ENCODE peak calls at places on chromosomes 6 and 20, in nine cellular contexts. One of them, this sample, is unnamed.

GRCh38 chr6:87702589-87702945 is 534 bp upstream of the AKIRIN2 start:
- DNase-seq in left cardiac atrium: no peak
- DNase-seq in COR-L47: no peak
- DNase-seq in foreskin fibroblast: peak; percentile 68
- DNase-seq in hippocampal formation: no peak
- DNase-seq in CD8-positive, alpha-beta T cell: no peak
- DNase-seq in T-helper 9 cell: no peak
- DNase-seq in NCI-H1048: no peak
- DNase-seq in activated CD4-positive, alpha-beta T cell treated with anti-CD3 and anti-CD28 coated beads for 4 hours: no peak
- DNase-seq in this sample: no peak

GRCh38 chr20:50724112-50724724 is 7.2 kb upstream of the PARD6B start:
- DNase-seq in T-helper 9 cell: no peak
- DNase-seq in foreskin fibroblast: no peak
- DNase-seq in activated CD4-positive, alpha-beta T cell treated with anti-CD3 and anti-CD28 coated beads for 4 hours: no peak
- DNase-seq in COR-L47: no peak
- DNase-seq in left cardiac atrium: no peak
- DNase-seq in CD8-positive, alpha-beta T cell: no peak
- DNase-seq in hippocampal formation: no peak
- DNase-seq in NCI-H1048: no peak
- DNase-seq in this sample: no peak

GRCh38 chr6:141829566-141829965 is 303.2 kb upstream of the GJE1 start:
- DNase-seq in hippocampal formation: no peak
- DNase-seq in left cardiac atrium: no peak
- DNase-seq in COR-L47: no peak
- DNase-seq in foreskin fibroblast: no peak
- DNase-seq in CD8-positive, alpha-beta T cell: no peak
- DNase-seq in NCI-H1048: no peak
- DNase-seq in T-helper 9 cell: no peak
- DNase-seq in activated CD4-positive, alpha-beta T cell treated with anti-CD3 and anti-CD28 coated beads for 4 hours: no peak
- DNase-seq in this sample: no peak

GRCh38 chr6:158972241-158973233 is 27.5 kb downstream of the RSPH3 start:
- DNase-seq in T-helper 9 cell: no peak
- DNase-seq in activated CD4-positive, alpha-beta T cell treated with anti-CD3 and anti-CD28 coated beads for 4 hours: no peak
- DNase-seq in NCI-H1048: peak; percentile 33
- DNase-seq in COR-L47: peak; percentile 10
- DNase-seq in foreskin fibroblast: peak; percentile 69
- DNase-seq in left cardiac atrium: no peak
- DNase-seq in hippocampal formation: peak; percentile 41
- DNase-seq in CD8-positive, alpha-beta T cell: no peak
- DNase-seq in this sample: no peak

GRCh38 chr6:167671977-167672687 is 154.6 kb upstream of the AFDN start:
- DNase-seq in hippocampal formation: no peak
- DNase-seq in activated CD4-positive, alpha-beta T cell treated with anti-CD3 and anti-CD28 coated beads for 4 hours: no peak
- DNase-seq in COR-L47: no peak
- DNase-seq in T-helper 9 cell: no peak
- DNase-seq in CD8-positive, alpha-beta T cell: no peak
- DNase-seq in foreskin fibroblast: no peak
- DNase-seq in NCI-H1048: no peak
- DNase-seq in left cardiac atrium: no peak
- DNase-seq in this sample: no peak

GRCh38 chr6:169252805-169253189 is 849 bp downstream of the THBS2 start:
- DNase-seq in left cardiac atrium: no peak
- DNase-seq in CD8-positive, alpha-beta T cell: no peak
- DNase-seq in COR-L47: peak; percentile 32
- DNase-seq in foreskin fibroblast: peak; percentile 58
- DNase-seq in hippocampal formation: peak; percentile 52
- DNase-seq in NCI-H1048: peak; percentile 45
- DNase-seq in T-helper 9 cell: no peak
- DNase-seq in activated CD4-positive, alpha-beta T cell treated with anti-CD3 and anti-CD28 coated beads for 4 hours: no peak
- DNase-seq in this sample: no peak

GRCh38 chr6:87722831-87723726 is 21.0 kb upstream of the AKIRIN2 start:
- DNase-seq in T-helper 9 cell: no peak
- DNase-seq in activated CD4-positive, alpha-beta T cell treated with anti-CD3 and anti-CD28 coated beads for 4 hours: no peak
- DNase-seq in left cardiac atrium: peak; percentile 60
- DNase-seq in NCI-H1048: no peak
- DNase-seq in foreskin fibroblast: peak; percentile 97
- DNase-seq in hippocampal formation: peak; percentile 94
- DNase-seq in COR-L47: no peak
- DNase-seq in CD8-positive, alpha-beta T cell: no peak
- DNase-seq in this sample: no peak

GRCh38 chr20:62918137-62918536 is 8.2 kb downstream of the DIDO1 start:
- DNase-seq in hippocampal formation: no peak
- DNase-seq in CD8-positive, alpha-beta T cell: no peak
- DNase-seq in left cardiac atrium: no peak
- DNase-seq in COR-L47: no peak
- DNase-seq in foreskin fibroblast: no peak
- DNase-seq in activated CD4-positive, alpha-beta T cell treated with anti-CD3 and anti-CD28 coated beads for 4 hours: no peak
- DNase-seq in T-helper 9 cell: no peak
- DNase-seq in NCI-H1048: no peak
- DNase-seq in this sample: peak; percentile 20

GRCh38 chr20:60857708-60858107 is 394.4 kb upstream of the CDH4 start:
- DNase-seq in CD8-positive, alpha-beta T cell: no peak
- DNase-seq in left cardiac atrium: no peak
- DNase-seq in T-helper 9 cell: no peak
- DNase-seq in COR-L47: no peak
- DNase-seq in hippocampal formation: no peak
- DNase-seq in foreskin fibroblast: peak; percentile 11
- DNase-seq in activated CD4-positive, alpha-beta T cell treated with anti-CD3 and anti-CD28 coated beads for 4 hours: no peak
- DNase-seq in NCI-H1048: no peak
- DNase-seq in this sample: no peak

GRCh38 chr20:19456600-19457390 is 244.4 kb downstream of the SLC24A3 start:
- DNase-seq in foreskin fibroblast: peak; percentile 21
- DNase-seq in CD8-positive, alpha-beta T cell: no peak
- DNase-seq in NCI-H1048: no peak
- DNase-seq in activated CD4-positive, alpha-beta T cell treated with anti-CD3 and anti-CD28 coated beads for 4 hours: no peak
- DNase-seq in left cardiac atrium: no peak
- DNase-seq in hippocampal formation: no peak
- DNase-seq in COR-L47: no peak
- DNase-seq in T-helper 9 cell: no peak
- DNase-seq in this sample: no peak

GRCh38 chr6:123529058-123529457 is 107.7 kb downstream of the TRDN start:
- DNase-seq in foreskin fibroblast: no peak
- DNase-seq in T-helper 9 cell: no peak
- DNase-seq in hippocampal formation: no peak
- DNase-seq in activated CD4-positive, alpha-beta T cell treated with anti-CD3 and anti-CD28 coated beads for 4 hours: no peak
- DNase-seq in CD8-positive, alpha-beta T cell: no peak
- DNase-seq in NCI-H1048: no peak
- DNase-seq in left cardiac atrium: no peak
- DNase-seq in COR-L47: no peak
- DNase-seq in this sample: no peak

GRCh38 chr6:124480021-124480430 is 482.2 kb upstream of the RNF217 start:
- DNase-seq in foreskin fibroblast: peak; percentile 2
- DNase-seq in T-helper 9 cell: no peak
- DNase-seq in hippocampal formation: no peak
- DNase-seq in NCI-H1048: no peak
- DNase-seq in CD8-positive, alpha-beta T cell: no peak
- DNase-seq in left cardiac atrium: no peak
- DNase-seq in COR-L47: no peak
- DNase-seq in activated CD4-positive, alpha-beta T cell treated with anti-CD3 and anti-CD28 coated beads for 4 hours: no peak
- DNase-seq in this sample: no peak

GRCh38 chr20:43138061-43138860 is 51.4 kb downstream of the PTPRT start:
- DNase-seq in NCI-H1048: no peak
- DNase-seq in left cardiac atrium: peak; percentile 38
- DNase-seq in COR-L47: no peak
- DNase-seq in activated CD4-positive, alpha-beta T cell treated with anti-CD3 and anti-CD28 coated beads for 4 hours: no peak
- DNase-seq in T-helper 9 cell: no peak
- DNase-seq in foreskin fibroblast: no peak
- DNase-seq in hippocampal formation: no peak
- DNase-seq in CD8-positive, alpha-beta T cell: no peak
- DNase-seq in this sample: no peak

GRCh38 chr20:8858181-8858794 is 210.6 kb upstream of the PLCB4 start:
- DNase-seq in activated CD4-positive, alpha-beta T cell treated with anti-CD3 and anti-CD28 coated beads for 4 hours: no peak
- DNase-seq in hippocampal formation: no peak
- DNase-seq in NCI-H1048: no peak
- DNase-seq in COR-L47: no peak
- DNase-seq in CD8-positive, alpha-beta T cell: no peak
- DNase-seq in foreskin fibroblast: peak; percentile 16
- DNase-seq in T-helper 9 cell: no peak
- DNase-seq in left cardiac atrium: no peak
- DNase-seq in this sample: no peak

GRCh38 chr20:63394069-63394468 is 32.9 kb upstream of the CHRNA4 start:
- DNase-seq in hippocampal formation: no peak
- DNase-seq in left cardiac atrium: no peak
- DNase-seq in activated CD4-positive, alpha-beta T cell treated with anti-CD3 and anti-CD28 coated beads for 4 hours: no peak
- DNase-seq in foreskin fibroblast: peak; percentile 24
- DNase-seq in NCI-H1048: peak; percentile 9
- DNase-seq in T-helper 9 cell: no peak
- DNase-seq in COR-L47: no peak
- DNase-seq in CD8-positive, alpha-beta T cell: no peak
- DNase-seq in this sample: no peak

GRCh38 chr20:19944772-19945459 is 72.2 kb upstream of the NAA20 start:
- DNase-seq in activated CD4-positive, alpha-beta T cell treated with anti-CD3 and anti-CD28 coated beads for 4 hours: no peak
- DNase-seq in T-helper 9 cell: no peak
- DNase-seq in NCI-H1048: no peak
- DNase-seq in foreskin fibroblast: peak; percentile 32
- DNase-seq in COR-L47: no peak
- DNase-seq in hippocampal formation: no peak
- DNase-seq in CD8-positive, alpha-beta T cell: no peak
- DNase-seq in left cardiac atrium: no peak
- DNase-seq in this sample: no peak

GRCh38 chr6:136405410-136406029 is 115.9 kb upstream of the BCLAF1 start:
- DNase-seq in T-helper 9 cell: no peak
- DNase-seq in hippocampal formation: no peak
- DNase-seq in CD8-positive, alpha-beta T cell: no peak
- DNase-seq in activated CD4-positive, alpha-beta T cell treated with anti-CD3 and anti-CD28 coated beads for 4 hours: no peak
- DNase-seq in NCI-H1048: no peak
- DNase-seq in foreskin fibroblast: peak; percentile 40
- DNase-seq in COR-L47: no peak
- DNase-seq in left cardiac atrium: no peak
- DNase-seq in this sample: no peak

GRCh38 chr20:329851-330232 is 4.5 kb downstream of the SOX12 start:
- DNase-seq in left cardiac atrium: no peak
- DNase-seq in CD8-positive, alpha-beta T cell: no peak
- DNase-seq in hippocampal formation: no peak
- DNase-seq in T-helper 9 cell: no peak
- DNase-seq in activated CD4-positive, alpha-beta T cell treated with anti-CD3 and anti-CD28 coated beads for 4 hours: no peak
- DNase-seq in NCI-H1048: no peak
- DNase-seq in foreskin fibroblast: no peak
- DNase-seq in COR-L47: no peak
- DNase-seq in this sample: no peak

GRCh38 chr6:77678048-77678447 is 25.2 kb downstream of the MEI4 start:
- DNase-seq in left cardiac atrium: no peak
- DNase-seq in hippocampal formation: no peak
- DNase-seq in CD8-positive, alpha-beta T cell: no peak
- DNase-seq in foreskin fibroblast: peak; percentile 3
- DNase-seq in COR-L47: no peak
- DNase-seq in T-helper 9 cell: no peak
- DNase-seq in NCI-H1048: no peak
- DNase-seq in activated CD4-positive, alpha-beta T cell treated with anti-CD3 and anti-CD28 coated beads for 4 hours: no peak
- DNase-seq in this sample: no peak

GRCh38 chr20:39775110-39775509 is 813.0 kb downstream of the DHX35 start:
- DNase-seq in foreskin fibroblast: peak; percentile 77
- DNase-seq in COR-L47: no peak
- DNase-seq in hippocampal formation: no peak
- DNase-seq in NCI-H1048: no peak
- DNase-seq in left cardiac atrium: peak; percentile 83
- DNase-seq in activated CD4-positive, alpha-beta T cell treated with anti-CD3 and anti-CD28 coated beads for 4 hours: no peak
- DNase-seq in T-helper 9 cell: no peak
- DNase-seq in CD8-positive, alpha-beta T cell: no peak
- DNase-seq in this sample: no peak

GRCh38 chr6:41181566-41181965 is 18.6 kb upstream of the TREM2 start:
- DNase-seq in foreskin fibroblast: no peak
- DNase-seq in COR-L47: no peak
- DNase-seq in activated CD4-positive, alpha-beta T cell treated with anti-CD3 and anti-CD28 coated beads for 4 hours: no peak
- DNase-seq in NCI-H1048: no peak
- DNase-seq in left cardiac atrium: no peak
- DNase-seq in CD8-positive, alpha-beta T cell: no peak
- DNase-seq in hippocampal formation: no peak
- DNase-seq in T-helper 9 cell: no peak
- DNase-seq in this sample: no peak

GRCh38 chr20:2149507-2149906 is 47.9 kb downstream of the STK35 start:
- DNase-seq in left cardiac atrium: no peak
- DNase-seq in activated CD4-positive, alpha-beta T cell treated with anti-CD3 and anti-CD28 coated beads for 4 hours: no peak
- DNase-seq in foreskin fibroblast: peak; percentile 63
- DNase-seq in CD8-positive, alpha-beta T cell: no peak
- DNase-seq in COR-L47: no peak
- DNase-seq in T-helper 9 cell: no peak
- DNase-seq in NCI-H1048: no peak
- DNase-seq in hippocampal formation: no peak
- DNase-seq in this sample: no peak

GRCh38 chr6:116158641-116159040 is 32.7 kb upstream of the COL10A1 start:
- DNase-seq in NCI-H1048: no peak
- DNase-seq in COR-L47: no peak
- DNase-seq in foreskin fibroblast: peak; percentile 70
- DNase-seq in left cardiac atrium: no peak
- DNase-seq in hippocampal formation: no peak
- DNase-seq in activated CD4-positive, alpha-beta T cell treated with anti-CD3 and anti-CD28 coated beads for 4 hours: no peak
- DNase-seq in T-helper 9 cell: no peak
- DNase-seq in CD8-positive, alpha-beta T cell: no peak
- DNase-seq in this sample: no peak

GRCh38 chr6:86153529-86153928 is 510.8 kb upstream of the SYNCRIP start:
- DNase-seq in foreskin fibroblast: no peak
- DNase-seq in activated CD4-positive, alpha-beta T cell treated with anti-CD3 and anti-CD28 coated beads for 4 hours: no peak
- DNase-seq in CD8-positive, alpha-beta T cell: no peak
- DNase-seq in COR-L47: no peak
- DNase-seq in hippocampal formation: no peak
- DNase-seq in left cardiac atrium: no peak
- DNase-seq in T-helper 9 cell: no peak
- DNase-seq in NCI-H1048: no peak
- DNase-seq in this sample: no peak

GRCh38 chr6:100999034-100999597 is 118.0 kb upstream of the ASCC3 start:
- DNase-seq in NCI-H1048: no peak
- DNase-seq in CD8-positive, alpha-beta T cell: no peak
- DNase-seq in foreskin fibroblast: no peak
- DNase-seq in COR-L47: no peak
- DNase-seq in T-helper 9 cell: no peak
- DNase-seq in activated CD4-positive, alpha-beta T cell treated with anti-CD3 and anti-CD28 coated beads for 4 hours: no peak
- DNase-seq in left cardiac atrium: no peak
- DNase-seq in hippocampal formation: no peak
- DNase-seq in this sample: no peak

GRCh38 chr20:1185781-1186334 is 1.1 kb upstream of the TMEM74B start:
- DNase-seq in activated CD4-positive, alpha-beta T cell treated with anti-CD3 and anti-CD28 coated beads for 4 hours: peak; percentile 11
- DNase-seq in COR-L47: no peak
- DNase-seq in T-helper 9 cell: peak; percentile 12
- DNase-seq in CD8-positive, alpha-beta T cell: no peak
- DNase-seq in left cardiac atrium: peak; percentile 54
- DNase-seq in NCI-H1048: peak; percentile 9
- DNase-seq in foreskin fibroblast: peak; percentile 69
- DNase-seq in hippocampal formation: no peak
- DNase-seq in this sample: peak; percentile 7

GRCh38 chr6:81987293-81987692 is 234.8 kb upstream of the TENT5A start:
- DNase-seq in COR-L47: no peak
- DNase-seq in hippocampal formation: no peak
- DNase-seq in activated CD4-positive, alpha-beta T cell treated with anti-CD3 and anti-CD28 coated beads for 4 hours: no peak
- DNase-seq in CD8-positive, alpha-beta T cell: no peak
- DNase-seq in foreskin fibroblast: no peak
- DNase-seq in T-helper 9 cell: no peak
- DNase-seq in left cardiac atrium: no peak
- DNase-seq in NCI-H1048: no peak
- DNase-seq in this sample: no peak

GRCh38 chr6:129120856-129121255 is 237.9 kb downstream of the LAMA2 start:
- DNase-seq in COR-L47: no peak
- DNase-seq in NCI-H1048: no peak
- DNase-seq in foreskin fibroblast: peak; percentile 41
- DNase-seq in left cardiac atrium: no peak
- DNase-seq in CD8-positive, alpha-beta T cell: no peak
- DNase-seq in T-helper 9 cell: no peak
- DNase-seq in hippocampal formation: no peak
- DNase-seq in activated CD4-positive, alpha-beta T cell treated with anti-CD3 and anti-CD28 coated beads for 4 hours: no peak
- DNase-seq in this sample: no peak

GRCh38 chr6:107538856-107539387 is 49.0 kb downstream of the SOBP start:
- DNase-seq in foreskin fibroblast: no peak
- DNase-seq in T-helper 9 cell: no peak
- DNase-seq in activated CD4-positive, alpha-beta T cell treated with anti-CD3 and anti-CD28 coated beads for 4 hours: no peak
- DNase-seq in COR-L47: no peak
- DNase-seq in left cardiac atrium: no peak
- DNase-seq in CD8-positive, alpha-beta T cell: no peak
- DNase-seq in hippocampal formation: no peak
- DNase-seq in NCI-H1048: no peak
- DNase-seq in this sample: no peak

GRCh38 chr6:50846860-50847171 is 28.1 kb downstream of the TFAP2B start:
- DNase-seq in T-helper 9 cell: no peak
- DNase-seq in COR-L47: no peak
- DNase-seq in hippocampal formation: no peak
- DNase-seq in CD8-positive, alpha-beta T cell: no peak
- DNase-seq in foreskin fibroblast: no peak
- DNase-seq in activated CD4-positive, alpha-beta T cell treated with anti-CD3 and anti-CD28 coated beads for 4 hours: no peak
- DNase-seq in left cardiac atrium: no peak
- DNase-seq in NCI-H1048: no peak
- DNase-seq in this sample: no peak

GRCh38 chr6:114934079-114934478 is 591.3 kb upstream of the HS3ST5 start:
- DNase-seq in COR-L47: no peak
- DNase-seq in foreskin fibroblast: no peak
- DNase-seq in hippocampal formation: no peak
- DNase-seq in NCI-H1048: no peak
- DNase-seq in activated CD4-positive, alpha-beta T cell treated with anti-CD3 and anti-CD28 coated beads for 4 hours: no peak
- DNase-seq in left cardiac atrium: no peak
- DNase-seq in CD8-positive, alpha-beta T cell: no peak
- DNase-seq in T-helper 9 cell: no peak
- DNase-seq in this sample: no peak